ENCODE peak calls at places on chromosomes 1 and 21, in six cellular contexts. One of them, this sample, is unnamed.

GRCh38 chr1:201468501-201468843 is 516 bp downstream of the PHLDA3 start:
- DNase-seq in HepG2: no peak
- DNase-seq in HCT116: no peak
- DNase-seq in GM12878: no peak
- DNase-seq in K562: no peak
- DNase-seq in H1: no peak
- DNase-seq in this sample: peak

GRCh38 chr1:236837115-236837514 is 42.0 kb downstream of the MTR start:
- DNase-seq in HepG2: no peak
- DNase-seq in HCT116: no peak
- DNase-seq in GM12878: no peak
- DNase-seq in K562: no peak
- DNase-seq in H1: no peak
- DNase-seq in this sample: no peak

GRCh38 chr1:147833231-147833840 is 69.3 kb upstream of the GJA8 start:
- DNase-seq in HepG2: no peak
- DNase-seq in HCT116: no peak
- DNase-seq in GM12878: no peak
- DNase-seq in K562: no peak
- DNase-seq in H1: peak
- DNase-seq in this sample: peak

GRCh38 chr1:207901041-207901653 is 9.8 kb downstream of the CD34 start:
- DNase-seq in HepG2: no peak
- DNase-seq in HCT116: no peak
- DNase-seq in GM12878: no peak
- DNase-seq in K562: no peak
- DNase-seq in H1: no peak
- DNase-seq in this sample: no peak

GRCh38 chr1:165742194-165742593 is 26.5 kb downstream of the TMCO1 start:
- DNase-seq in HepG2: no peak
- DNase-seq in HCT116: no peak
- DNase-seq in GM12878: no peak
- DNase-seq in K562: no peak
- DNase-seq in H1: no peak
- DNase-seq in this sample: no peak

GRCh38 chr1:150149490-150150453 is at the start of gene PLEKHO1:
- DNase-seq in HepG2: peak
- DNase-seq in HCT116: no peak
- DNase-seq in GM12878: no peak
- DNase-seq in K562: peak
- DNase-seq in H1: peak
- DNase-seq in this sample: peak

GRCh38 chr1:108482708-108483107 is 32.6 kb downstream of the NBPF6 start:
- DNase-seq in HepG2: no peak
- DNase-seq in HCT116: no peak
- DNase-seq in GM12878: no peak
- DNase-seq in K562: no peak
- DNase-seq in H1: no peak
- DNase-seq in this sample: no peak

GRCh38 chr1:24122776-24123175 is 10.8 kb upstream of the MYOM3 start:
- DNase-seq in HepG2: no peak
- DNase-seq in HCT116: no peak
- DNase-seq in GM12878: no peak
- DNase-seq in K562: no peak
- DNase-seq in H1: no peak
- DNase-seq in this sample: no peak

GRCh38 chr1:53644909-53645689 is 93.9 kb downstream of the GLIS1 start:
- DNase-seq in HepG2: no peak
- DNase-seq in HCT116: no peak
- DNase-seq in GM12878: no peak
- DNase-seq in K562: no peak
- DNase-seq in H1: no peak
- DNase-seq in this sample: no peak

GRCh38 chr1:205294175-205294913 is 27.2 kb downstream of the NUAK2 start:
- DNase-seq in HepG2: peak
- DNase-seq in HCT116: no peak
- DNase-seq in GM12878: no peak
- DNase-seq in K562: peak
- DNase-seq in H1: peak
- DNase-seq in this sample: peak

GRCh38 chr21:44370027-44370735 is 16.8 kb downstream of the TRPM2 start:
- DNase-seq in HepG2: peak
- DNase-seq in HCT116: no peak
- DNase-seq in GM12878: no peak
- DNase-seq in K562: peak
- DNase-seq in H1: peak
- DNase-seq in this sample: peak

GRCh38 chr1:221664253-221664652 is 77.6 kb downstream of the DUSP10 start:
- DNase-seq in HepG2: no peak
- DNase-seq in HCT116: no peak
- DNase-seq in GM12878: no peak
- DNase-seq in K562: no peak
- DNase-seq in H1: no peak
- DNase-seq in this sample: no peak

GRCh38 chr1:154968731-154969130 is 1.8 kb downstream of the SHC1 start:
- DNase-seq in HepG2: no peak
- DNase-seq in HCT116: no peak
- DNase-seq in GM12878: no peak
- DNase-seq in K562: no peak
- DNase-seq in H1: no peak
- DNase-seq in this sample: no peak

GRCh38 chr1:60813051-60813450 is 269.3 kb upstream of the NFIA start:
- DNase-seq in HepG2: no peak
- DNase-seq in HCT116: no peak
- DNase-seq in GM12878: no peak
- DNase-seq in K562: no peak
- DNase-seq in H1: no peak
- DNase-seq in this sample: no peak

DNA sequence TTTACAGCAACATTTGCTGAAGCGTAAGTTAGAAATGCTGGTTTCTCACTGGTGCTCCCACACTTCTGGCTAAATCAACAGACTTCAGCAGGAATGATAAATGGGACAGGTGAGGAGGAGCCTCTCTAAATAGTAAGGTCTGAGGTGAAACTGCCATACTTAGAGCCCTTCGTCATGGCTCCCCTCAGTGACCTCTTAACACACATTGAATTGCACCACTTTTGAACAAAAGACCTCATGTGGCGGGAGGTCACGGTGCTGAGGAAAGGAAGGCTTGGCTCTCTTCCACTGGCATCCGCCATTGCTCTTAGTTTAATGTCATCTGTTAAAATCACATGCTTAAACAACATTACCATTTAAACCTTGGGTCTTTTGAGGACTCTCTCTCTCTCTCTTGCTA is 3.4 kb downstream of the MAP3K7CL start:
- DNase-seq in HepG2: no peak
- DNase-seq in HCT116: no peak
- DNase-seq in GM12878: no peak
- DNase-seq in K562: no peak
- DNase-seq in H1: no peak
- DNase-seq in this sample: no peak
- TF ChIP-seq ATF3 in HepG2: no peak
- TF ChIP-seq ATF3 in HCT116: no peak
- TF ChIP-seq ATF3 in GM12878: no peak
- TF ChIP-seq ATF3 in K562: no peak
- TF ChIP-seq ATF3 in H1: no peak
- TF ChIP-seq ATF3 in this sample: no peak

DNA sequence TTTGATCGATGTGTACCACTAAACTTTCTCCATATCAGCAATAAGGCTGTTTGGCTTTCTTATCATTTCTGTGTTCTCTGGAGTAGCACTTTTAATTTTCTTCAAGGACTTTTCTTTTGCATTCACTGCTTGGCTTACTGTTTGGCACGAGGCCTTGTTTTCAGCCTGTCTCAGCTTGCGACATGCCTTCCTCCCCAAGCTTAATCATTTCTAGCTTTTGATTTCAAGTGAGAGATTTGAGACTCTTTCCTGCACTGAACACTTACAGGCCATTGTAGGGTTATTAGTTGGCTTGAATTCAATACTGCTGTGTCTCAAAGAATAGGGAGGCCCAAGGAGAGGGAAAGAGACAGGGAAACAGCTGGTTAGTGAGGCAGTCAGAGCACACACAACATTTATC is 120.6 kb upstream of the KCND3 start:
- DNase-seq in HepG2: no peak
- DNase-seq in HCT116: no peak
- DNase-seq in GM12878: no peak
- DNase-seq in K562: no peak
- DNase-seq in H1: no peak
- DNase-seq in this sample: no peak
- TF ChIP-seq ATF3 in HepG2: no peak
- TF ChIP-seq ATF3 in HCT116: no peak
- TF ChIP-seq ATF3 in GM12878: no peak
- TF ChIP-seq ATF3 in K562: no peak
- TF ChIP-seq ATF3 in H1: no peak
- TF ChIP-seq ATF3 in this sample: no peak

GRCh38 chr1:169106921-169107672 is 607 bp downstream of the ATP1B1 start:
- DNase-seq in HepG2: no peak
- DNase-seq in HCT116: no peak
- DNase-seq in GM12878: no peak
- DNase-seq in K562: peak
- DNase-seq in H1: peak
- DNase-seq in this sample: peak
- TF ChIP-seq ATF3 in HepG2: no peak
- TF ChIP-seq ATF3 in HCT116: no peak
- TF ChIP-seq ATF3 in GM12878: no peak
- TF ChIP-seq ATF3 in K562: no peak
- TF ChIP-seq ATF3 in H1: no peak
- TF ChIP-seq ATF3 in this sample: no peak

DNA sequence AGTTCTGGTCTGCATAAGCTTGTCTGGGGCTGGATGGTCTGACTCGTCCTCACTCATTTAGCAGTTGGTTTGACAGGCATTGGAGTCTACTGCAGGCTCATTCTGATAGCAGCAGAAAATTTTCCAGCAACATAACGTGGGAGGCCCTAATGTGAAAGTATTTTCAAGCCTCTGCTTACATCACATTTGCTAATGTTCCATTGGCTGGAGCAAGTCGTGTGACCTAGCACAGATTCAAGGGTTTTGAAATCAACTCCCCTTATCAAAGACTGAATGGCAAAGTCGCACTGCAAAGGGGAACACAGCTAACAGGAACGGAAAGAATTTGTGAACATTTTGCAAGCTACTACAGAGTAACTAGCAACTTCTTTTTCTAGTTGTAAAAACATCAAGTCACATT is 2.3 kb upstream of the USH2A start:
- DNase-seq in HepG2: no peak
- DNase-seq in HCT116: no peak
- DNase-seq in GM12878: no peak
- DNase-seq in K562: no peak
- DNase-seq in H1: no peak
- DNase-seq in this sample: no peak
- TF ChIP-seq ATF3 in HepG2: no peak
- TF ChIP-seq ATF3 in HCT116: no peak
- TF ChIP-seq ATF3 in GM12878: no peak
- TF ChIP-seq ATF3 in K562: no peak
- TF ChIP-seq ATF3 in H1: no peak
- TF ChIP-seq ATF3 in this sample: no peak

DNA sequence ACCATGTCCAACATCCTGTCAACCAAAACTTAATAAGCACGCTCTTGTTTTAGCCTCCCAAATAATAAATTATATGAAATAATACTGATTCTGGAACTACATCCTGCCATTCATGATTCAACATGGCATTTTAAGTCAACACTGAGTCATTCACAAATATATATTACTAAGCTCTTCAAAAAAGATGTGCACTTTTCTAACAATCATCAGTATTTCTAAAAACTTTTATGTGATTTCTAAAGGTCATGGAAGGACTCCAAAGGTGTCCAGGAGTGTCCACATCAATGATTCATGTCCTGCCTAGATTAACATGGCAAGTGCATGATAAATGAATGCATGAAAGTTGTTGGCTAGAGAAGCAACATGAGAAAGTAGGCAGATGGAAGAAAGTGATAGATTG is 51.6 kb downstream of the NEGR1 start:
- DNase-seq in HepG2: no peak
- DNase-seq in HCT116: no peak
- DNase-seq in GM12878: no peak
- DNase-seq in K562: no peak
- DNase-seq in H1: no peak
- DNase-seq in this sample: no peak
- TF ChIP-seq ATF3 in HepG2: no peak
- TF ChIP-seq ATF3 in HCT116: no peak
- TF ChIP-seq ATF3 in GM12878: no peak
- TF ChIP-seq ATF3 in K562: no peak
- TF ChIP-seq ATF3 in H1: no peak
- TF ChIP-seq ATF3 in this sample: no peak

This sample was measured in WTC11.